ENCODE peak calls at places on chromosomes 11 and 22, in four cellular contexts. One of them, this sample, is unnamed.

GRCh38 chr22:37089451-37089850 is 20.1 kb downstream of the TMPRSS6 start:
- DNase-seq in H1: no peak
- DNase-seq in K562: peak
- DNase-seq in GM12878: no peak
- DNase-seq in this sample: peak

GRCh38 chr11:96365493-96365892 is 22.5 kb upstream of the MAML2 start:
- DNase-seq in H1: no peak
- DNase-seq in K562: no peak
- DNase-seq in GM12878: no peak
- DNase-seq in this sample: no peak

GRCh38 chr22:45310331-45311032 is 748 bp downstream of the FAM118A start:
- DNase-seq in H1: no peak
- DNase-seq in K562: peak
- DNase-seq in GM12878: no peak
- DNase-seq in this sample: no peak

GRCh38 chr22:48531721-48532435 is 1295.8 kb downstream of the BRD1 start:
- DNase-seq in H1: no peak
- DNase-seq in K562: no peak
- DNase-seq in GM12878: no peak
- DNase-seq in this sample: no peak

GRCh38 chr22:30277547-30278344 is 11.1 kb upstream of the OSM start:
- DNase-seq in H1: no peak
- DNase-seq in K562: no peak
- DNase-seq in GM12878: no peak
- DNase-seq in this sample: peak

GRCh38 chr11:21556936-21557335 is 635.9 kb upstream of the ANO5 start:
- DNase-seq in H1: no peak
- DNase-seq in K562: no peak
- DNase-seq in GM12878: no peak
- DNase-seq in this sample: no peak

GRCh38 chr11:134716582-134716981 is 304.5 kb upstream of the B3GAT1 start:
- DNase-seq in H1: no peak
- DNase-seq in K562: no peak
- DNase-seq in GM12878: no peak
- DNase-seq in this sample: no peak

GRCh38 chr11:83061883-83062282 is 9.8 kb downstream of the RAB30 start:
- DNase-seq in H1: no peak
- DNase-seq in K562: no peak
- DNase-seq in GM12878: peak
- DNase-seq in this sample: no peak

GRCh38 chr11:8028766-8029165 is 41.6 kb downstream of the EIF3F start:
- DNase-seq in H1: no peak
- DNase-seq in K562: no peak
- DNase-seq in GM12878: no peak
- DNase-seq in this sample: no peak

GRCh38 chr11:121670792-121671275 is 218.1 kb upstream of the SORL1-AS1 start:
- DNase-seq in H1: no peak
- DNase-seq in K562: no peak
- DNase-seq in GM12878: no peak
- DNase-seq in this sample: no peak

GRCh38 chr11:36162282-36162825 is 126.9 kb downstream of the COMMD9 start:
- DNase-seq in H1: no peak
- DNase-seq in K562: no peak
- DNase-seq in GM12878: no peak
- DNase-seq in this sample: no peak

GRCh38 chr22:30606455-30607299 is at the start of gene TCN2:
- DNase-seq in H1: peak
- DNase-seq in K562: peak
- DNase-seq in GM12878: no peak
- DNase-seq in this sample: peak

GRCh38 chr11:73233704-73234402 is 15.8 kb downstream of the P2RY2 start:
- DNase-seq in H1: no peak
- DNase-seq in K562: no peak
- DNase-seq in GM12878: no peak
- DNase-seq in this sample: no peak
- TF ChIP-seq RAD21 in H1: no peak
- TF ChIP-seq RAD21 in K562: no peak
- TF ChIP-seq RAD21 in GM12878: no peak
- TF ChIP-seq RAD21 in this sample: no peak

GRCh38 chr11:79013509-79013908 is 427.3 kb downstream of the TENM4 start:
- DNase-seq in H1: no peak
- DNase-seq in K562: no peak
- DNase-seq in GM12878: no peak
- DNase-seq in this sample: peak
- TF ChIP-seq CHD1 in H1: no peak
- TF ChIP-seq CHD1 in K562: no peak
- TF ChIP-seq CHD1 in GM12878: no peak
- TF ChIP-seq CHD1 in this sample: no peak

DNA sequence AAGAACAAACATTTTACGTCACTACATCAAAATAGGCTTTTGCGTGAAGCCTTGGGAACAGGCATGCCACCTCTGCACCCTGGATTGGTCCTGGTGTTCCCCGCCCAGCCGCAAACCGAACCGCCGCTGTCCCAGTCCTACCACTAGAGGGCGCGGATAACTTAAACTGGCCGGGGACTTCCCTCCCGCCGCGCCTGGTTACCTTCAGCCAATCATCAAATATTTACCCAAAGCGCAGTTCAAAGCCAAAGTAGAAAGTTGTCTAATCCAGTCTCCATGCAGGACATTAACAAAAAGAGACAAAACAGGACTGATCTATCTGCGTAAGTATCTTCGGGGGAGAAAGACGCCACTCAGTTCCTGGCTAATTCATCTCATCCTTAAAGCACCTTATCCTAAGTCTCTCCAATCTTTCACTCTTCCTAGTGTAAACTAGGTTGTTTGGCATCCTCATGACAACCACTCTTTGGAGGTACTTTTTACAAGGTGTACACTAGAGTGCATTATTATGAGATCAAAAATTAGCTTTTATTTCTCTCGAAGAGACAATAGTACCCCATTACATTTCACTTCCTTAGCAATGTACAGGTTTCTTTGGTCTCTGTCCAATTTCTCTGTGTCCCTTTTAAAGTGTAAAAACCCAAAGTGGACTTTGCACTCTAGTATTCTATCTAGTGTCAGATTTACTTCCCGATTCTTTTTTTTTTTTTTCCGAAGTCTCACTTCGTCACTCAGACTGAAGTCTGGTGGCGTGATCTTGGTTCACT is 3.9 kb upstream of the CRY2 start:
- DNase-seq in H1: peak
- DNase-seq in K562: peak
- DNase-seq in GM12878: peak
- DNase-seq in this sample: peak
- TF ChIP-seq RAD21 in H1: peak
- TF ChIP-seq RAD21 in K562: peak
- TF ChIP-seq RAD21 in GM12878: peak
- TF ChIP-seq RAD21 in this sample: peak

GRCh38 chr11:921921-922678 is 3.6 kb upstream of the AP2A2 start:
- DNase-seq in H1: no peak
- DNase-seq in K562: peak
- DNase-seq in GM12878: no peak
- DNase-seq in this sample: no peak
- TF ChIP-seq CHD1 in H1: no peak
- TF ChIP-seq CHD1 in K562: no peak
- TF ChIP-seq CHD1 in GM12878: no peak
- TF ChIP-seq CHD1 in this sample: no peak

DNA sequence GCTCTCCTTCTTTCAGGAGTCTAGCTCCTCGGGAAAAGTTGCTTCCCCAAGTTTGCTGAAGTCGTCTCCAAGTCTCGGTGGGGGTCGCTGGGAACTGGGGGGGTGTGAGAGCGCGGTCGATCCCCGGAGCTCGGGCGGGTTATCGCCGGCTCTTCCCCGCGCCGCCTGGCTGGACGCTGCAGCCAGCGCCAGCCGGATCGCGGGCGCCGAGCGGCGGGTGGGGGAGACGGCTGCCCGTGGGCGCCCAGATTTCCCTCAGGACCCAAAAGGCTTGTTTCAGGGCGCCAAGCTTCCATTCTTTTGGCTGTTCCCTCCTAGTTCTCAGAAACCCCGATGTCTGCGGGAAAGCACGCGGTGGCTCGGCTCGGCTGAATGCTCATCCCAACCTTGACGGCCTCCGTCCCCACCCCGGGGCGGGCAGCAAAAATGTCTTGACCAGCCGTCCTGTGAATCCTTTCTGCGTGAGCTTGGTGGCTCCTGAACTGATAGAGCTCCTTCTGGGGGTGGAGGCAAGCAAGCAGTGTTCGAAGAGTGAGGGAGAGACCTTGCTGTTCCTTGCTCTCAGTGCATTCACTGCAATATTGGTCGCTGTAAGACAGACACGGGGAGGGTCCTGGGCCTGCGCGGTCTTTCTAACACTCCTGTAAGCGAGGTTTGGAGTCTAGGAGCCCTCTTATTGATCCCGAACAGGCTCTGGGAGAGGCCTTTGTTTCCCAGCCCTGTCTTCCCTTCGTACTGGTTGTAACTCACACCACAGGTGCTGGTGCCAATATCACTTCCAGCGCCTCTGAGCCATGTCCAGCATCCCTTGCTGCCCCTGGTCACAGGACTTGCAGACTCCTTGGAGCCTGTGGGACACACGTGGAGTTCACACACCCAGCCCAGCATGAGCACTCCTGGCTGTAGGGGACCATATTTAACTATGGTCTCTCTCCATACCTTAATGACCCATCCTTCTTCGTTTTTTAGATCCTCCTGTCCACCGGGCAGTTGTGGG is 1.8 kb downstream of the ZBTB16 start:
- DNase-seq in H1: no peak
- DNase-seq in K562: no peak
- DNase-seq in GM12878: no peak
- DNase-seq in this sample: no peak
- TF ChIP-seq RAD21 in H1: no peak
- TF ChIP-seq RAD21 in K562: no peak
- TF ChIP-seq RAD21 in GM12878: no peak
- TF ChIP-seq RAD21 in this sample: no peak

GRCh38 chr11:64358536-64358906 is 441 bp upstream of the RPS6KA4 start:
- DNase-seq in H1: no peak
- DNase-seq in K562: no peak
- DNase-seq in GM12878: no peak
- DNase-seq in this sample: no peak

GRCh38 chr11:64357904-64358535 is 942 bp upstream of the RPS6KA4 start:
- DNase-seq in H1: no peak
- DNase-seq in K562: peak
- DNase-seq in GM12878: no peak
- DNase-seq in this sample: no peak

GRCh38 chr11:64360403-64360980 is 1.5 kb downstream of the RPS6KA4 start:
- DNase-seq in H1: no peak
- DNase-seq in K562: no peak
- DNase-seq in GM12878: no peak
- DNase-seq in this sample: no peak

GRCh38 chr11:64359712-64360402 is 895 bp downstream of the RPS6KA4 start:
- DNase-seq in H1: no peak
- DNase-seq in K562: no peak
- DNase-seq in GM12878: no peak
- DNase-seq in this sample: no peak

GRCh38 chr11:64358907-64359711 is at the start of gene RPS6KA4:
- DNase-seq in H1: no peak
- DNase-seq in K562: peak
- DNase-seq in GM12878: no peak
- DNase-seq in this sample: peak
- TF ChIP-seq CHD1 in H1: no peak
- TF ChIP-seq CHD1 in K562: no peak
- TF ChIP-seq CHD1 in GM12878: no peak
- TF ChIP-seq CHD1 in this sample: no peak

GRCh38 chr22:42901790-42902508 is 44.9 kb upstream of the ARFGAP3 start:
- DNase-seq in H1: no peak
- DNase-seq in K562: no peak
- DNase-seq in GM12878: no peak
- DNase-seq in this sample: no peak
- TF ChIP-seq RAD21 in H1: peak
- TF ChIP-seq RAD21 in K562: no peak
- TF ChIP-seq RAD21 in GM12878: no peak
- TF ChIP-seq RAD21 in this sample: no peak

GRCh38 chr11:132988381-132988780 is 543.9 kb downstream of the OPCML start:
- DNase-seq in H1: no peak
- DNase-seq in K562: no peak
- DNase-seq in GM12878: no peak
- DNase-seq in this sample: no peak
- TF ChIP-seq CHD1 in H1: no peak
- TF ChIP-seq CHD1 in K562: no peak
- TF ChIP-seq CHD1 in GM12878: no peak
- TF ChIP-seq CHD1 in this sample: no peak

GRCh38 chr11:44593194-44593593 is 27.7 kb downstream of the CD82 start:
- DNase-seq in H1: no peak
- DNase-seq in K562: no peak
- DNase-seq in GM12878: no peak
- DNase-seq in this sample: no peak

GRCh38 chr11:44589301-44589700 is 23.8 kb downstream of the CD82 start:
- DNase-seq in H1: no peak
- DNase-seq in K562: no peak
- DNase-seq in GM12878: no peak
- DNase-seq in this sample: peak

GRCh38 chr11:44592125-44592643 is 26.7 kb downstream of the CD82 start:
- DNase-seq in H1: no peak
- DNase-seq in K562: no peak
- DNase-seq in GM12878: no peak
- DNase-seq in this sample: peak

GRCh38 chr11:44595006-44595405 is 29.5 kb downstream of the CD82 start:
- DNase-seq in H1: no peak
- DNase-seq in K562: no peak
- DNase-seq in GM12878: no peak
- DNase-seq in this sample: no peak

DNA sequence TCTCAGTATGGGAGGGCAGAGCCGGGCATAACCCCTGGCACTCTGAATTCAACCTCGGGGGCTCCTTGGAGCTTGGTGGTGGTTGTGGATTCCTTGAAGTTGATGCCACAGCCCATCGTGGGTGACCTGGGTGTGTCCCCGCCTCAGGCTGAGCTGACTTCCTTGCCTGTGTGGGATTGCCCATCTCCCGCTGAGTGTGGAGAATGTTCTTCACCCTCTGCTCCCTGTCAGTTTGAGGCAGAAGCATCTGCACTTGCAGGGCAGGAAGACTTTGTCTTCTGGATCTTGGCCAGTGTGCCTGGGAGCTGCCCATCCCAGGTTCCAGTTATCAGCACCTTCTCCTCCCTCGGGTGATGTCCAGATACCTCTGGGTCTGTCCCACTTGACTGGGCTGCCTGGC is 25.3 kb downstream of the CD82 start:
- DNase-seq in H1: no peak
- DNase-seq in K562: no peak
- DNase-seq in GM12878: no peak
- DNase-seq in this sample: no peak
- TF ChIP-seq RAD21 in H1: no peak
- TF ChIP-seq RAD21 in K562: no peak
- TF ChIP-seq RAD21 in GM12878: no peak
- TF ChIP-seq RAD21 in this sample: no peak